ENCODE peak calls at places on chromosomes 7 and 10, in six cellular contexts. D is A549, F is ovary, Z is stomach, E is upper lobe of left lung, J is esophagus muscularis mucosa. I is an unnamed sample.

GRCh38 chr7:105122619-105123018 is 108.6 kb downstream of the KMT2E start:
- DNase-seq in D (no peak), F (no peak), Z (no peak), E (no peak), J (no peak), I (no peak)

GRCh38 chr10:114077347-114077746 is 33.7 kb downstream of the ADRB1 start:
- DNase-seq in D (no peak), F (no peak), Z (no peak), E (no peak), J (no peak), I (no peak)

GRCh38 chr7:95491634-95492314 is 6.0 kb downstream of the ASB4 start:
- DNase-seq in D (peak), F (no peak), Z (no peak), E (no peak), J (no peak), I (peak)

GRCh38 chr7:133746847-133747246 is 380.3 kb upstream of the LRGUK start:
- DNase-seq in D (no peak), F (no peak), Z (no peak), E (no peak), J (no peak), I (no peak)

GRCh38 chr10:26855186-26855585 is 5.6 kb downstream of the ABI1 start:
- DNase-seq in D (no peak), F (no peak), Z (no peak), E (no peak), J (no peak), I (no peak)

GRCh38 chr10:33638401-33638800 is 303.9 kb upstream of the NRP1 start:
- DNase-seq in D (no peak), F (no peak), Z (no peak), E (no peak), J (no peak), I (no peak)

GRCh38 chr10:89653410-89653828 is 8.4 kb upstream of the PANK1 start:
- DNase-seq in D (no peak), F (no peak), Z (no peak), E (no peak), J (no peak), I (no peak)

GRCh38 chr10:70672165-70672992 is at the start of gene ADAMTS14:
- DNase-seq in D (peak), F (peak), Z (no peak), E (no peak), J (no peak), I (peak)

GRCh38 chr7:145169908-145170307 is 334.1 kb upstream of the TPK1 start:
- DNase-seq in D (peak), F (no peak), Z (no peak), E (no peak), J (no peak), I (no peak)

GRCh38 chr10:34609287-34609940 is 205.7 kb downstream of the PARD3 start:
- DNase-seq in D (no peak), F (no peak), Z (no peak), E (no peak), J (no peak), I (no peak)

GRCh38 chr7:73680501-73680900 is 2.8 kb downstream of the DNAJC30 start:
- DNase-seq in D (no peak), F (no peak), Z (no peak), E (no peak), J (no peak), I (no peak)

GRCh38 chr7:137469191-137469811 is 125.8 kb upstream of the PTN start:
- DNase-seq in D (no peak), F (no peak), Z (no peak), E (no peak), J (no peak), I (no peak)

GRCh38 chr10:103493362-103493871 is at the start of gene NEURL1:
- DNase-seq in D (no peak), F (peak), Z (no peak), E (no peak), J (no peak), I (no peak)

GRCh38 chr10:124946945-124947344 is 5.0 kb downstream of the ZRANB1 start:
- DNase-seq in D (no peak), F (no peak), Z (no peak), E (no peak), J (no peak), I (no peak)

DNA sequence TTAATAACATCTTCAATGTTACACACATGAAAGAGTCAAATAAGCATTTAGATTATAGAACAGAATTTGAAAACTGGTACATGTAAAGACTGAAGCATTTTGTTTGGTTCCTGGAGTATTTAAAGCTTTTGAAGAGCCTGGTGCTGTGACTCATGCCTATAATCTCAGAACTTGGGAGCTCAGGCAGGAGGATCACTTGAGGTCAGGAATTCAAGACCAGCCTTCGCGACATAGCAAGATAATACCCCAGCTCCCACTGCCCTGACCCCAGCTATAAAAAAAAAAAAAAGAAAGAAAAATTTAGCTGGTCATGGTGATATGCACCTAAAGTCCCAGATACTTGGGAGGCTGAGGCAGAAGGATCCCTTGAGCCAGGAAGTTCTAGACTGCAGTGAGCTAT is 87.8 kb downstream of the HDAC9 start:
- DNase-seq in D (no peak), F (no peak), Z (no peak), E (no peak), J (no peak), I (no peak)
- H3K27ac ChIP-seq in D (no peak), F (no peak), Z (no peak), E (no peak), J (no peak), I (no peak)

DNA sequence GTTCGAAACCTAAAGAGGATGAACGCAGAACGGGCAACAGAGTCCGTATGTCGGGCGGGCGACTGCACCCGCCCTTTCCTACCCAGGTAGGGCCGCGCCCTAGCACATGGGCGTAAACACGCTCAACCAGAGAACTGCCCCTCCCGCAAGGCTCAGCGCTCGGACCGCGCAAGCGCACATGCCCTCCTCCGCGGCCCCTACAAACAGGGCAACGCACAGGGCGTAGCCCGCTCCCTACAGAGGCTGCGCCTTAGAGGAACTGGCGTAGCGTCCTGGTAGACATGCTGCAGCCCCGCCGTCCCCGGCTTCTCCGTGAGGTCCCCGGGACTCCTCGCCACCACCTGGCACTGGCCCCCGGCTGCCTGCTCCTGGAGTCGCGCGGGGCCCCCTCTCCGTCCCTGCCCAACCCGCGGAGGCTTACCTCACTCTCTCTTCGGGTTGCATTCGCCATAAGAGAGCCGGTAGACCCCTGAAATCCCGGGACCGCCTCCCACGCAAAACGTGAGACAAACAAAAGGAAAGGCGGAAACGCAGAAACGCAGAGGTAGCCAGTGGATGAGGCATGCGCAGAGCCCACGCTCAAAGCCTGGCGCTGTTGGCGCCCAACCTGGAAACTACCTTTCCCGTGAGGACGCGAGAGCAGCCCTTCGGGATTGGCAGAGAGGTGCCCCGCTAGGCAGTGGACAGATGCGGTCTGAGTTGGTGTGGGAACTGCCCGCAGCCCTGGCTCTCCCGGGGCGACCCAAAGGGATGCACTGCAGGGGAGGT is at the start of gene ZNF33B:
- DNase-seq in D (peak), F (peak), Z (peak), E (peak), J (peak), I (peak)
- TF ChIP-seq EP300 in D (no peak), F (no peak), Z (no peak), E (no peak), J (no peak), I (no peak)

GRCh38 chr7:16652255-16652583 is 6.2 kb downstream of the BZW2 start:
- DNase-seq in D (no peak), F (no peak), Z (no peak), E (no peak), J (no peak), I (no peak)
- H3K27ac ChIP-seq in D (no peak), F (no peak), Z (no peak), E (no peak), J (peak), I (no peak)

DNA sequence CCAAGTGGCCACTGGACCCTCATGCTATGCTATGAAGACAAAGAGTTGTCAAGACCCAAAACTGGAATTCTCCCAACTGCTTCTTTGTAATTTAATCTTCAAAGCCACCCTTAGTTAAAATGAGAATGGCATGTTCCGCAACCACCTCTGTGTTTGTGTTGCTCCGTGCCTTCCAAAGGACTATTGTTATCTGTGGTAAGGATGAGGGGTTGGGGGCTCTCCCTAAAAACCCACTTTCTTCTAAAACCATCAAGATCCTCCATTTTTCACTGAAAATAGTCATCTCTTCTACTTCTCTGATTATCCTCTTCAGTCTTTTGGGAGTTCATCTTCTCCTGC is 222.1 kb upstream of the AOAH start:
- DNase-seq in D (no peak), F (no peak), Z (no peak), E (no peak), J (no peak), I (no peak)
- TF ChIP-seq EP300 in D (no peak), F (no peak), Z (no peak), E (no peak), J (no peak), I (no peak)

DNA sequence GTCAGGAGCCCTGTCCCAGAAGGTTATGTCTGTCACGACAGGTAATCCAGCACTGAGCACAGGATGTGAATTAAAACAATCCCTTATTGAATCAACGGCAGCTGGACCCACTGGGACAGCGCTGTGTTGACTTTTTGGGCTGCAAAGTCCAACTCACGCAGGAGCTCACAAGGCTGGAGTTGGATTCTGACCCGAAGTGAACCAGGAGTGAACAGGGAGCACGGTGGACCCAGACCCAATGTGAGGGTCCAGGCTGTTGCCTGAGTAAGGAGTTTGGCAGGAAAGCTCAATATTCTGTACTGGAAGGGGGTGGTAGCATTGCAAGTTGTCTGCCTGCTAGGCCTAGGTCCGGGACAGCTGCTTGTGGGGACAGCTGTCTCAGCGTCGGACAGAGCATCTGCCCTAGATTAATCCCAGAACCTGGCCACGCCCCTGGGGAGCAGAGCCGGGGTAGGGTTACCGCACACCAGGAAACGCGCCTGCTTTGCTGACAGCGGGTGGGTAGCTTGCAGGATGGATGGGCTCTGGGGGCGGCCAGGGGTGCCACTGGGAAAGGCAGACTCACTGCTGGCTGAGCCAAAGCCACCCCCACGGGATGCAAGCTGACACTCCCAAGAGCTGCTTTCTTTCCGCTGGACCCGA is 24.0 kb downstream of the COL26A1 start:
- DNase-seq in D (no peak), F (no peak), Z (no peak), E (no peak), J (no peak), I (no peak)
- H3K27ac ChIP-seq in D (peak), F (no peak), Z (no peak), E (no peak), J (no peak), I (no peak)

DNA sequence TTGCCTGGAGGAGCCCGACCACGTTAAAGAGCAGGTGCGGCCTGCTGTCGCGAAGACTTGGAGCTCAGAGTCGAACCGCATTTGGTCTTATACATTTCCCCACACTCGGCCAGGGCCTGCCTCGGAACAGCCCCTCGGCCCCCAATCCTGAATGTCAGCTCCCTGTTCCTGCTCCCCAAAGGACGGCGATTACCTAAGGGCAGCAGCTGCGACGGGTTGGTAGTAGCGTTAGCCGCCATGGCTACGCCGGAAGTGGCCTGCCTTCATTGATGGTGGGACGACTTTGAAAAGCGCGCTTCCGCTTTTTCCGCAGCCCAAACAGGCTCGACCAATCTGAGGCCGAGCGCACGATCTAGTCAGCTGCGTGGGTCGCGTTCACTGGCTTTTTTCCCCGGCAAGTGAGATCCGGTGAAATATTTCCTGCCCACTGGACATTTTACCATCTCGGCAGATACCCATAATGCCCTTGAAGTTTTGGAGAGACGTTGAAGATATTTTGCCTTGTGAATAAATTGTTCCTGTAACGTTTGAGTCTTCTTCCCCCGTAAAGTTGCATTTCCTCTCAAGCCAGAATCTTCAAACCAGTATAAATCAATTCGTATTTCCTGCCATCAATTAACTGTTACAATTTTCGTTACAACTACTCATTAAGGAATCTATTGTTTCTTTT is at the start of gene LSM5:
- DNase-seq in D (peak), F (peak), Z (peak), E (peak), J (peak), I (peak)
- TF ChIP-seq EP300 in D (no peak), F (no peak), Z (no peak), E (no peak), J (no peak), I (no peak)